ENCODE peak calls at places on chromosomes 5 and 9, in four cellular contexts. X is IMR-90, N is A673, S is fibroblast of lung. L is an unnamed sample.

GRCh38 chr9:108836771-108837170 is 19.0 kb downstream of the ACTL7B start:
- DNase-seq in S (peak; percentile 22), X (no peak), N (no peak), L (no peak)

GRCh38 chr5:172142709-172143215 is 45.3 kb downstream of the STK10 start:
- DNase-seq in X (peak; percentile 55), S (peak; percentile 59), N (no peak), L (peak; percentile 22)

GRCh38 chr9:120571443-120572257 is 8.3 kb downstream of the CDK5RAP2 start:
- DNase-seq in X (peak; percentile 85), S (peak; percentile 92), N (no peak), L (peak; percentile 90)

GRCh38 chr5:179322071-179323025 is 22.9 kb downstream of the ADAMTS2 start:
- DNase-seq in S (peak; percentile 8), N (no peak), X (no peak), L (no peak)

GRCh38 chr5:62030326-62030725 is 275.7 kb upstream of the KIF2A start:
- DNase-seq in X (no peak), S (no peak), N (no peak), L (no peak)

GRCh38 chr5:166433679-166434078 is 1857.8 kb upstream of the WWC1 start:
- DNase-seq in X (no peak), N (no peak), S (no peak), L (no peak)

GRCh38 chr5:57468481-57469165 is 14.0 kb downstream of the ACTBL2 start:
- DNase-seq in X (peak; percentile 85), S (peak; percentile 54), N (no peak), L (peak; percentile 85)

GRCh38 chr9:19446361-19446861 is 37.6 kb downstream of the ACER2 start:
- DNase-seq in X (no peak), S (no peak), N (no peak), L (no peak)

GRCh38 chr5:171668097-171668412 is 117.6 kb upstream of the SMIM23 start:
- DNase-seq in S (no peak), N (no peak), X (no peak), L (no peak)

GRCh38 chr9:78049484-78049883 is 17.9 kb upstream of the GNAQ start:
- DNase-seq in N (no peak), X (no peak), S (no peak), L (no peak)

GRCh38 chr5:2897276-2897990 is 146.0 kb upstream of the IRX2 start:
- DNase-seq in X (no peak), S (no peak), N (no peak), L (no peak)

GRCh38 chr9:101398930-101399640 is 434 bp downstream of the ZNF189 start:
- DNase-seq in X (no peak), S (no peak), N (peak; percentile 15), L (peak; percentile 8)

GRCh38 chr9:99860266-99860665 is 38.6 kb downstream of the NR4A3 start:
- DNase-seq in N (peak; percentile 23), S (no peak), X (no peak), L (no peak)

GRCh38 chr5:36607838-36608783 is 1.7 kb downstream of the SLC1A3 start:
- DNase-seq in X (no peak), N (peak; percentile 56), S (peak; percentile 72), L (peak; percentile 35)

GRCh38 chr9:127942152-127943010 is 4.7 kb upstream of the DPM2 start:
- DNase-seq in S (peak; percentile 53), X (peak; percentile 54), N (peak; percentile 78), L (peak; percentile 71)

GRCh38 chr5:102911973-102912372 is 156.9 kb downstream of the PAM start:
- DNase-seq in N (peak; percentile 39), X (peak; percentile 79), S (peak; percentile 84), L (peak; percentile 88)

GRCh38 chr5:56327810-56328209 is 94.7 kb upstream of the ANKRD55 start:
- DNase-seq in N (no peak), S (no peak), X (no peak), L (no peak)

GRCh38 chr5:102152906-102153787 is 142.9 kb downstream of the SLCO4C1 start:
- DNase-seq in S (no peak), N (peak; percentile 43), X (no peak), L (peak; percentile 23)

GRCh38 chr9:127021664-127022337 is 100.6 kb downstream of the ANGPTL2 start:
- DNase-seq in X (peak; percentile 100), S (peak; percentile 89), N (peak; percentile 89), L (peak; percentile 100)

GRCh38 chr5:14156611-14157493 is 13.7 kb downstream of the TRIO start:
- DNase-seq in N (peak; percentile 89), S (peak; percentile 99), X (peak; percentile 99), L (peak; percentile 98)

GRCh38 chr5:92849798-92850197 is 731.2 kb downstream of the NR2F1-AS1 start:
- DNase-seq in X (no peak), N (no peak), S (peak; percentile 59), L (peak; percentile 7)

GRCh38 chr5:90558344-90559192 is at the start of gene ADGRV1:
- DNase-seq in X (peak; percentile 1), N (peak; percentile 77), S (peak; percentile 76), L (peak; percentile 30)

GRCh38 chr5:140596364-140596763 is 31.7 kb downstream of the SLC35A4 start:
- DNase-seq in S (peak; percentile 27), N (no peak), X (no peak), L (peak; percentile 59)

GRCh38 chr9:16182784-16183183 is 629.9 kb downstream of the CCDC171 start:
- DNase-seq in X (no peak), S (no peak), N (no peak), L (no peak)

GRCh38 chr9:127522727-127523126 is 71.4 kb downstream of the LRSAM1 start:
- DNase-seq in N (no peak), S (no peak), X (no peak), L (no peak)

GRCh38 chr5:98940586-98940985 is 11.8 kb upstream of the CHD1 start:
- DNase-seq in N (no peak), S (peak; percentile 71), X (peak; percentile 10), L (peak; percentile 78)

GRCh38 chr5:177403826-177404640 is 3.6 kb upstream of the PFN3 start:
- DNase-seq in X (peak; percentile 75), S (peak; percentile 60), N (peak; percentile 62), L (peak; percentile 75)

GRCh38 chr9:125189011-125189360 is 617 bp downstream of the PPP6C start:
- DNase-seq in X (no peak), S (no peak), N (peak; percentile 22), L (no peak)

GRCh38 chr9:110121170-110121569 is 86.8 kb downstream of the C9orf152 start:
- DNase-seq in X (no peak), S (no peak), N (no peak), L (no peak)

GRCh38 chr5:171340491-171340890 is 31.4 kb downstream of the TLX3 start:
- DNase-seq in S (no peak), N (no peak), X (no peak), L (no peak)

GRCh38 chr9:9614607-9615006 is 998.2 kb downstream of the PTPRD start:
- DNase-seq in S (no peak), X (no peak), N (no peak), L (no peak)

GRCh38 chr5:77438057-77438456 is 54.1 kb downstream of the WDR41 start:
- DNase-seq in N (no peak), X (no peak), S (no peak), L (no peak)

GRCh38 chr5:57650360-57651069 is 167.9 kb upstream of the ACTBL2 start:
- DNase-seq in X (peak; percentile 53), S (peak; percentile 67), N (peak; percentile 61), L (peak; percentile 57)

GRCh38 chr5:107519900-107520354 is 150.8 kb downstream of the EFNA5 start:
- DNase-seq in X (peak; percentile 12), S (peak; percentile 40), N (no peak), L (peak; percentile 25)

GRCh38 chr5:153372433-153373167 is 117.9 kb upstream of the GRIA1 start:
- DNase-seq in X (no peak), N (no peak), S (no peak), L (no peak)

GRCh38 chr9:113590991-113591898 is 127.7 kb downstream of the RGS3 start:
- DNase-seq in N (peak; percentile 84), S (peak; percentile 50), X (peak; percentile 62), L (peak; percentile 78)

GRCh38 chr5:55467862-55468551 is 66.8 kb downstream of the PLPP1 start:
- DNase-seq in X (no peak), N (no peak), S (no peak), L (no peak)

GRCh38 chr5:79191457-79191856 is 44.5 kb upstream of the JMY start:
- DNase-seq in X (no peak), N (no peak), S (no peak), L (no peak)

GRCh38 chr5:25544652-25545249 is 900.0 kb upstream of the CDH10 start:
- DNase-seq in X (no peak), S (peak; percentile 7), N (peak; percentile 50), L (no peak)

GRCh38 chr5:143213231-143213850 is 190.1 kb downstream of the NR3C1 start:
- DNase-seq in X (peak; percentile 54), S (peak; percentile 66), N (peak; percentile 13), L (peak; percentile 77)
- TF ChIP-seq CTCF in X (no peak), S (no peak), N (no peak), L (no peak)

DNA sequence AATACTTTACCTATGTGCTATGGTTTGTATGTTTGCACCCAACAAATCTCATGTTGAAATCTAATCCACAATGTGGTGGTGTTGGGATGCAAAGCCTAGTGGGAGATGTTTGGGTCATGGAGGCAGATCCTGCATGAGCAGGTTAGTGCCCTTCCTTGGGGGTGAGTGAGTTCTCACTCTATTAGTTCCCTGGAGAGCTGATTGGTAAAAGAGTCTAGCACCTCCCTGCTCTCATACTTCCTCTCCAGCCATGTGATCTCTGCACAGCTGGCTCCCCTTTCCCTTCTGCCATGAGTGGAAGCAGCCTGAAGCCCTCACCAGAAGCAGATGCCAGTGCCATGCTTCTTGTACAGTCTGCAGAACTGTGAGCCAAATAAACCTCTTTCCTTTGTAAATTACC is 60.5 kb upstream of the PJA2 start:
- DNase-seq in S (no peak), N (no peak), X (no peak), L (no peak)
- H3K4me3 ChIP-seq in S (no peak overlapping the region), N (no peak overlapping the region), X (no peak overlapping the region), L (no peak overlapping the region)

GRCh38 chr9:129720181-129720864 is 32.5 kb downstream of the PTGES start:
- DNase-seq in S (no peak), N (no peak), X (no peak), L (no peak)
- TF ChIP-seq CTCF in S (no peak), N (peak; percentile 34), X (peak; percentile 22), L (peak; percentile 28)

GRCh38 chr9:33164138-33164809 is 2.9 kb downstream of the B4GALT1 start:
- DNase-seq in N (no peak), X (no peak), S (no peak), L (peak; percentile 46)
- H3K4me3 ChIP-seq in N (peak overlapping the region; percentile 95), X (no peak overlapping the region), S (peak overlapping the region; percentile 33), L (peak overlapping the region; percentile 99)

L was measured in fibroblast of the aortic adventitia.